ENCODE peak calls at places on chromosome 10, in four cellular contexts. W is GM12891, M is hypothalamus, G is H9. T is an unnamed sample.

GRCh38 chr10:72097448-72098300 is 9.3 kb upstream of the SPOCK2 start:
- DNase-seq in W (no peak), M (no peak), G (no peak), T (peak)

GRCh38 chr10:116836902-116837513 is 12.3 kb upstream of the ENO4 start:
- DNase-seq in W (no peak), M (no peak), G (no peak), T (no peak)

GRCh38 chr10:8053446-8054242 is 844 bp upstream of the GATA3 start:
- DNase-seq in W (peak), M (peak), G (peak), T (peak)

GRCh38 chr10:3407208-3407607 is 234.6 kb upstream of the PITRM1 start:
- DNase-seq in W (no peak), M (no peak), G (no peak), T (no peak)

GRCh38 chr10:104935656-104936055 is 294.6 kb downstream of the SORCS3 start:
- DNase-seq in W (no peak), M (no peak), G (no peak), T (no peak)

GRCh38 chr10:31830887-31831286 is 97.7 kb downstream of the ARHGAP12 start:
- DNase-seq in W (no peak), M (no peak), G (no peak), T (no peak)

GRCh38 chr10:5292196-5292735 is 72.5 kb upstream of the UCN3 start:
- DNase-seq in W (no peak), M (no peak), G (no peak), T (no peak)

GRCh38 chr10:35387768-35388167 is 51.5 kb downstream of the CCNY start:
- DNase-seq in W (no peak), M (no peak), G (no peak), T (peak)

GRCh38 chr10:131456411-131456810 is 144.9 kb upstream of the TCERG1L start:
- DNase-seq in W (no peak), M (no peak), G (no peak), T (no peak)

GRCh38 chr10:100100651-100101525 is 19.2 kb upstream of the CPN1 start:
- DNase-seq in W (no peak), M (no peak), G (no peak), T (no peak)

GRCh38 chr10:119917777-119918176 is 25.2 kb downstream of the SEC23IP start:
- DNase-seq in W (no peak), M (no peak), G (no peak), T (no peak)

GRCh38 chr10:117373848-117374505 is 1.3 kb downstream of the PDZD8 start:
- DNase-seq in W (peak), M (no peak), G (peak), T (no peak)